ENCODE peak calls at places on chromosomes 4 and X, in six cellular contexts. W is SK-N-SH; F is EL; A is choroid plexus epithelial cell; P is activated CD4-positive, alpha-beta T cell treated with anti-CD3 and anti-CD28 coated beads, Interleukin-2, amount 10 ng/mL, durations not matched to agents 7 days and 5 days; N is stimulated activated CD4-positive, alpha-beta T cell treated with anti-CD3 and anti-CD28 coated beads, Interleukin-15, amount 100 ng/mL, for 48 hours. J is an unnamed sample.

GRCh38 chrX:1212532-1212931 is at the start of gene CRLF2:
- DNase-seq in A (peak; percentile 2), P (peak; percentile 53), F (peak; percentile 60), N (no peak), W (no peak), J (no peak)

GRCh38 chrX:40570346-40571093 is 10.2 kb upstream of the ATP6AP2 start:
- DNase-seq in N (no peak), F (no peak), W (no peak), P (peak; percentile 11), A (no peak), J (no peak)

GRCh38 chr4:78616046-78616498 is 64.5 kb downstream of the ANXA3 start:
- DNase-seq in P (no peak), A (peak; percentile 57), W (no peak), F (peak; percentile 71), N (no peak), J (no peak)

GRCh38 chr4:145852256-145852839 is 86.3 kb downstream of the ZNF827 start:
- DNase-seq in P (no peak), W (peak; percentile 15), N (no peak), A (peak; percentile 35), F (no peak), J (no peak)

GRCh38 chr4:61177361-61177760 is 22.8 kb upstream of the ADGRL3 start:
- DNase-seq in A (no peak), N (no peak), P (no peak), F (no peak), W (no peak), J (no peak)

GRCh38 chrX:118373538-118373937 is 27.6 kb downstream of the WDR44 start:
- DNase-seq in A (peak; percentile 46), N (no peak), P (no peak), F (peak; percentile 13), W (no peak), J (peak; percentile 10)

GRCh38 chrX:264634-265455 is 16.3 kb upstream of the PLCXD1 start:
- DNase-seq in N (no peak), A (peak; percentile 68), F (no peak), W (no peak), P (no peak), J (no peak)

GRCh38 chr4:159787901-159788300 is 685.0 kb downstream of the RAPGEF2 start:
- DNase-seq in P (no peak), F (peak; percentile 2), A (no peak), W (no peak), N (no peak), J (no peak)

GRCh38 chrX:19855700-19856381 is 31.6 kb downstream of the SH3KBP1 start:
- DNase-seq in F (peak; percentile 15), W (no peak), N (no peak), A (no peak), P (no peak), J (no peak)